ENCODE peak calls at places on chromosome 17, in seven cellular contexts. R, P, Z, X, E, U and O are unnamed samples.

GRCh38 chr17:49910094-49910857 is 58.7 kb upstream of the DLX4 start:
- DNase-seq in R (no peak), P (no peak), Z (no peak), X (no peak), E (no peak), U (peak; percentile 3), O (no peak)

GRCh38 chr17:82237083-82237745 is 8.4 kb downstream of the SLC16A3 start:
- DNase-seq in R (no peak), P (no peak), Z (no peak), X (no peak), E (no peak), U (no peak), O (no peak)

GRCh38 chr17:30550512-30551273 is 73.5 kb downstream of the GOSR1 start:
- DNase-seq in R (no peak), P (no peak), Z (no peak), X (no peak), E (peak; percentile 33), U (peak; percentile 45), O (no peak)

GRCh38 chr17:42873321-42873720 is 22.3 kb downstream of the AOC3 start:
- DNase-seq in R (no peak), P (no peak), Z (no peak), X (no peak), E (no peak), U (no peak), O (no peak)

GRCh38 chr17:73770115-73770848 is 126.0 kb upstream of the SDK2 start:
- DNase-seq in R (peak; percentile 14), P (no peak), Z (peak; percentile 32), X (peak; percentile 28), E (peak; percentile 93), U (no peak), O (no peak)

GRCh38 chr17:62987136-62987535 is 21.1 kb downstream of the TANC2 start:
- DNase-seq in R (no peak), P (no peak), Z (no peak), X (no peak), E (no peak), U (no peak), O (no peak)

GRCh38 chr17:31888124-31888523 is 13.4 kb downstream of the UTP6 start:
- DNase-seq in R (no peak), P (peak; percentile 34), Z (no peak), X (no peak), E (no peak), U (no peak), O (no peak)

GRCh38 chr17:75241996-75242460 is 19.4 kb downstream of the GGA3 start:
- DNase-seq in R (peak; percentile 47), P (no peak), Z (no peak), X (no peak), E (peak; percentile 34), U (peak; percentile 40), O (no peak)

GRCh38 chr17:42774066-42774750 is 959 bp downstream of the VPS25 start:
- DNase-seq in R (no peak), P (no peak), Z (no peak), X (no peak), E (no peak), U (peak; percentile 50), O (no peak)

GRCh38 chr17:31272236-31272635 is 24.8 kb downstream of the OMG start:
- DNase-seq in R (no peak), P (no peak), Z (no peak), X (no peak), E (no peak), U (no peak), O (no peak)

GRCh38 chr17:57284583-57284982 is 28.3 kb downstream of the MSI2 start:
- DNase-seq in R (no peak), P (no peak), Z (no peak), X (no peak), E (no peak), U (no peak), O (peak; percentile 36)

GRCh38 chr17:40598928-40599627 is 33.8 kb upstream of the CCR7 start:
- DNase-seq in R (no peak), P (peak; percentile 63), Z (no peak), X (no peak), E (peak; percentile 69), U (no peak), O (peak; percentile 59)

GRCh38 chr17:8856869-8857575 is 10.5 kb downstream of the PIK3R6 start:
- DNase-seq in R (no peak), P (no peak), Z (no peak), X (no peak), E (no peak), U (no peak), O (no peak)

GRCh38 chr17:2724783-2725164 is 13.2 kb upstream of the CLUH start:
- DNase-seq in R (no peak), P (peak; percentile 66), Z (no peak), X (no peak), E (peak; percentile 25), U (no peak), O (no peak)

GRCh38 chr17:76329664-76330063 is 21.6 kb upstream of the QRICH2 start:
- DNase-seq in R (no peak), P (no peak), Z (no peak), X (no peak), E (no peak), U (no peak), O (no peak)

GRCh38 chr17:36675250-36675649 is 73.9 kb downstream of the MRM1 start:
- DNase-seq in R (no peak), P (no peak), Z (no peak), X (no peak), E (no peak), U (no peak), O (no peak)

GRCh38 chr17:72342582-72343527 is 222.0 kb downstream of the SOX9 start:
- DNase-seq in R (no peak), P (no peak), Z (no peak), X (no peak), E (no peak), U (no peak), O (no peak)

GRCh38 chr17:22454070-22454999 is 762.0 kb downstream of the KCNJ18 start:
- DNase-seq in R (no peak), P (no peak), Z (no peak), X (no peak), E (no peak), U (no peak), O (no peak)

GRCh38 chr17:75315541-75316243 is 26.5 kb upstream of the SLC25A19 start:
- DNase-seq in R (peak; percentile 16), P (peak; percentile 72), Z (no peak), X (no peak), E (no peak), U (no peak), O (peak; percentile 46)

GRCh38 chr17:65409381-65409780 is 152.1 kb downstream of the AXIN2 start:
- DNase-seq in R (no peak), P (no peak), Z (no peak), X (peak; percentile 12), E (no peak), U (peak; percentile 43), O (no peak)

GRCh38 chr17:1928976-1929375 is 96.2 kb downstream of the RTN4RL1 start:
- DNase-seq in R (no peak), P (no peak), Z (no peak), X (no peak), E (no peak), U (no peak), O (no peak)

GRCh38 chr17:6523809-6524355 is 32.5 kb downstream of the PITPNM3 start:
- DNase-seq in R (no peak), P (no peak), Z (no peak), X (no peak), E (no peak), U (no peak), O (no peak)

GRCh38 chr17:38599398-38599856 is 6.3 kb downstream of the SRCIN1 start:
- DNase-seq in R (no peak), P (no peak), Z (no peak), X (no peak), E (no peak), U (no peak), O (no peak)

GRCh38 chr17:10616502-10617119 is 40.5 kb downstream of the MYH3 start:
- DNase-seq in R (peak; percentile 46), P (peak; percentile 81), Z (peak; percentile 33), X (no peak), E (peak; percentile 71), U (peak; percentile 74), O (peak; percentile 78)
- TF ChIP-seq CTCF in R (peak; percentile 99), P (peak; percentile 97), Z (peak; percentile 99), X (peak; percentile 98), E (peak; percentile 100), U (peak; percentile 100), O (peak; percentile 97)

DNA sequence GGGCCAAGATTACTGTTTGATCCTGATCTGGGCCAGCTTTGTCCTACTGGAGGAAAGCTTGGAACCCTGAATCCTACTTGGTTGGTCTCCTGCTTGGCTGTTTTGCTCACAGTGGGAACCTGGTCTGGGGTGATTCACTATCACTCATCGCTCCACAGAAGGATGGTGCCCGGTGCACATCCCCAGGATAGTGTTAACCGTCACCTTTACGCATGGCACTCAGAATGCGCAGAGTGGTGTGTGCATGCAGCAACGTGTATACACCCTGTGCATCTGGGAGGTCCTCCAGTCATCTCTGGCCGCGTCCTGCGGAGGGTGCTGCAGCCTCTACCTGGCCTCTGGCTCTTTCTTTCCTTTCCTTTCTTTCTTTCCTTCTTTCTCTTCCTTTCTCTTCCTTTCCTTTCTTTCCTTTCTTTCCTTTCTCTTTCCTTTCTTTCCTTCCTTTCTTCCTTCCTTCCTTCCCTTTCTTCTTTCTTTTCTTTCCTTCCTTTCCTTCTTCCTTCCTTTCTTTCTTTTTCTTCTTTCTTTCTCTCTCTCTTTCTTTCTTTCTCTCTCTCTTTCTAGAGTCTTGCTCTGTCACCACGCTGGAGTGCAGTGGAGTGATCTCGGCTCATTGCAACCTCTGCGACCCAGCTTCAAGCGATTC is 13.1 kb downstream of the SOCS3 start:
- DNase-seq in R (no peak), P (no peak), Z (no peak), X (no peak), E (no peak), U (peak; percentile 27), O (no peak)
- TF ChIP-seq CTCF in R (no peak), P (no peak), Z (no peak), X (no peak), E (no peak), U (no peak), O (peak; percentile 13)

GRCh38 chr17:80270104-80270503 is 9.5 kb downstream of the RNF213 start:
- DNase-seq in R (no peak), P (no peak), Z (no peak), X (no peak), E (no peak), U (no peak), O (no peak)

GRCh38 chr17:80267391-80267790 is 6.7 kb downstream of the RNF213 start:
- DNase-seq in R (no peak), P (no peak), Z (no peak), X (no peak), E (no peak), U (no peak), O (no peak)

GRCh38 chr17:80268427-80268826 is 7.8 kb downstream of the RNF213 start:
- DNase-seq in R (no peak), P (no peak), Z (no peak), X (no peak), E (no peak), U (no peak), O (no peak)

GRCh38 chr17:80270836-80271235 is 10.2 kb downstream of the RNF213 start:
- DNase-seq in R (no peak), P (no peak), Z (no peak), X (no peak), E (peak; percentile 21), U (peak; percentile 16), O (peak; percentile 64)

GRCh38 chr17:80269405-80269807 is 8.8 kb downstream of the RNF213 start:
- DNase-seq in R (no peak), P (no peak), Z (no peak), X (no peak), E (no peak), U (no peak), O (no peak)
- TF ChIP-seq CTCF in R (no peak), P (no peak), Z (no peak), X (no peak), E (no peak), U (no peak), O (no peak)

GRCh38 chr17:55433629-55434422 is 12.2 kb upstream of the MMD start:
- DNase-seq in R (peak; percentile 93), P (no peak), Z (peak; percentile 89), X (peak; percentile 70), E (peak; percentile 99), U (peak; percentile 88), O (no peak)
- TF ChIP-seq CTCF in R (no peak), P (no peak), Z (no peak), X (no peak), E (no peak), U (no peak), O (no peak)